ENCODE peak calls at places on chromosomes 2 and 18, in five cellular contexts. K, Z, O, T and Y are unnamed samples.

GRCh38 chr2:230953843-230954242 is 28.8 kb upstream of the GPR55 start:
- DNase-seq in T (no peak), K (no peak), O (no peak), Z (no peak), Y (no peak)

GRCh38 chr2:207395535-207396251 is 134.1 kb upstream of the CREB1 start:
- DNase-seq in T (no peak), Z (no peak), O (peak), K (no peak), Y (no peak)

GRCh38 chr2:221388891-221389290 is 183.2 kb downstream of the EPHA4 start:
- DNase-seq in K (no peak), O (no peak), T (no peak), Z (no peak), Y (no peak)

GRCh38 chr18:58891753-58892152 is 27.1 kb downstream of the ZNF532 start:
- DNase-seq in Z (no peak), T (no peak), K (no peak), O (no peak), Y (no peak)

GRCh38 chr18:31878358-31878757 is 64.6 kb downstream of the TRAPPC8 start:
- DNase-seq in T (no peak), K (no peak), O (no peak), Z (no peak), Y (no peak)

GRCh38 chr2:18752667-18753422 is 163.5 kb upstream of the NT5C1B start:
- DNase-seq in O (no peak), T (no peak), Z (peak), K (no peak), Y (no peak)

GRCh38 chr2:9554841-9555337 is 741 bp downstream of the ADAM17 start:
- DNase-seq in O (peak), Z (peak), T (peak), K (peak), Y (no peak)

GRCh38 chr2:201233192-201234166 is 26.9 kb upstream of the CASP8 start:
- DNase-seq in K (no peak), O (no peak), Z (peak), T (peak), Y (peak)

GRCh38 chr2:7773362-7773973 is 856.3 kb downstream of the RNF144A start:
- DNase-seq in T (no peak), K (no peak), Z (no peak), O (no peak), Y (no peak)

GRCh38 chr18:32688821-32689220 is 84.0 kb downstream of the KLHL14 start:
- DNase-seq in K (no peak), O (no peak), T (no peak), Z (no peak), Y (no peak)

GRCh38 chr2:222311978-222312738 is 13.4 kb upstream of the PAX3 start:
- DNase-seq in Z (no peak), T (no peak), O (no peak), K (no peak), Y (no peak)

GRCh38 chr2:225122007-225122406 is 79.7 kb upstream of the DOCK10 start:
- DNase-seq in T (no peak), O (no peak), Z (no peak), K (no peak), Y (no peak)

GRCh38 chr18:10787293-10787901 is 261.6 kb downstream of the NAPG start:
- DNase-seq in T (peak), Z (peak), O (peak), K (peak), Y (peak)

GRCh38 chr2:5692561-5693287 is 540 bp downstream of the SOX11 start:
- DNase-seq in O (peak), Z (peak), T (peak), K (no peak), Y (no peak)

GRCh38 chr2:38505779-38506178 is 96.9 kb downstream of the HNRNPLL start:
- DNase-seq in T (peak), Z (peak), K (no peak), O (peak), Y (peak)

GRCh38 chr2:61670591-61671503 is 132.7 kb upstream of the XPO1 start:
- DNase-seq in K (peak), T (peak), Z (peak), O (peak), Y (no peak)

GRCh38 chr2:84300030-84301029 is 158.8 kb downstream of the SUCLG1 start:
- DNase-seq in O (no peak), K (no peak), Z (no peak), T (no peak), Y (no peak)

GRCh38 chr2:30236591-30237245 is 5.4 kb downstream of the LBH start:
- DNase-seq in K (no peak), Z (no peak), T (no peak), O (no peak), Y (no peak)

GRCh38 chr18:34758378-34758948 is 48.4 kb downstream of the DTNA start:
- DNase-seq in T (no peak), O (no peak), Z (no peak), K (no peak), Y (no peak)
- H3K27ac ChIP-seq in T (no peak), O (no peak), Z (no peak), K (no peak), Y (no peak)

GRCh38 chr2:241272298-241272721 is 43.2 kb downstream of the HDLBP start:
- DNase-seq in T (no peak), K (no peak), O (no peak), Z (peak), Y (peak)

GRCh38 chr2:241271641-241272297 is 43.7 kb downstream of the HDLBP start:
- DNase-seq in T (peak), O (peak), Z (peak), K (peak), Y (peak)

GRCh38 chr2:241269707-241270520 is 45.6 kb downstream of the HDLBP start:
- DNase-seq in K (no peak), Z (no peak), T (no peak), O (no peak), Y (no peak)

GRCh38 chr2:241268716-241269445 is 46.6 kb downstream of the HDLBP start:
- DNase-seq in O (peak), Z (no peak), K (no peak), T (no peak), Y (no peak)

GRCh38 chr2:241270531-241270930 is 44.9 kb downstream of the HDLBP start:
- DNase-seq in O (no peak), Z (no peak), T (no peak), K (no peak), Y (no peak)
- H3K27ac ChIP-seq in O (no peak), Z (no peak), T (no peak), K (no peak), Y (no peak)

DNA sequence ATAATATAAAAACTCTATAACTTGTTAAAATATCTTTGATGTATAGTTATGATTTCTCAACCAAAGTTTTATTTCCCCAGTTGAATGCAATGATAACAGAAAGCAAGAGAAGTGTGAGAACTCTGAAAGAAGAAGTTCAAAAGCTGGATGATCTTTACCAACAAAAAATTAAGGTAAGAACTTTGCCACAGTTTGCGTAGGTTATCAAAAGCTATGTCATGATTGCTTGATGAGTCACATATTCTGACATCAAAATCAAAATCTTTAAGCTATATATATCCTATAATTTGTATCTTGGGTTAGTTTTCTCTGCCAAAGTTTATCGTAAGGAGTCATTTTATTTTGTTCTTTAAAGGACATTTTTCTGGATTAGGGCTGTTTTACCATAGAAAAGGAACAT is 35.0 kb downstream of the NDC80 start:
- DNase-seq in Z (no peak), K (no peak), O (no peak), T (no peak), Y (no peak)
- H3K27ac ChIP-seq in Z (no peak), K (no peak), O (no peak), T (no peak), Y (no peak)

GRCh38 chr2:239251971-239252370 is 148.8 kb downstream of the HDAC4 start:
- DNase-seq in T (no peak), Z (no peak), O (no peak), K (no peak), Y (no peak)

GRCh38 chr2:239249781-239250180 is 151.0 kb downstream of the HDAC4 start:
- DNase-seq in T (peak), O (peak), Z (peak), K (no peak), Y (peak)

GRCh38 chr2:239249048-239249447 is 151.8 kb downstream of the HDAC4 start:
- DNase-seq in T (no peak), O (no peak), K (no peak), Z (no peak), Y (peak)

GRCh38 chr2:239252433-239253200 is 148.2 kb downstream of the HDAC4 start:
- DNase-seq in K (no peak), O (no peak), T (peak), Z (peak), Y (no peak)

DNA sequence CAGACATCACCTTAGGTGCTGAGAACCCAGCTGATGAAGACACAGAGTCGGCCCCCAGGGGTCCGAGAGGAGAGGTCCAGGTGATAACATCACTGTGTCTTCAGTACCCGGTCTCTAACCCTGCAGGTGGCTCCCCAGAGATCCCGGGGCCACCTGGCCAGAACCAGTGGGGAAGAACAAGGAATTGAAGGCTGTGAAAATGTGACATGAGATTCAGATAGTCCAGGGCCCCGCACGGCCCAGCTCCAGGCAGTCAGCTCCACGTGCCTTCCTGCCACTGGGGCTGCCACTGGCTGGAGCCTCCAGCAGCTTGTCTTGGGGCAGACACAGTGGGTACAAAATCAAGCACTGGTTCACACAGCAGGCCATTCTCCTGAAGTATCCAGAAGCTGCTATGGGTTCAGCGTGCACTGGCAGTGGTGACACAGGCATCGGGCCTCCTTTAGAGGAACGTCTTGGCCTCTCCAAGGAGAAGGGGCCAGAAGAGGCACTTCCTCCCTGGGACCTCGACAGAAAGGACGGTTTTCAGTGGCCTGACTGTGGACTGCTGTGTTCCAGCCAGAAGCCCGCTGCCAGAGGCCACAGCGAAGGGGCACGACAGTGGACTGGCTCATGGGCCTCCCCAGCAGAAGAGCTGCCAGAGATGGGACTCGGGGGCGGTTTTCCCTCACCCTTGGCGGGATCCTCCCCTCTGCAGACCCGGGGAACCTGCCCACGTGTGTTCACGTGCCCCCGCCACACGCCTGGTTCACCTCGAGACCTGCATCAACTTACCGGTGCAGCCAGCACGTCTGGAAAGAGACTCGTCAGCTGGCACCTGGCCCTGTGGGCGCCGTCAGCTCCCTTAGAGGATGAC is 150.4 kb downstream of the HDAC4 start:
- DNase-seq in O (no peak), T (no peak), Z (no peak), K (no peak), Y (no peak)
- H3K27ac ChIP-seq in O (no peak), T (peak), Z (no peak), K (peak), Y (no peak)

GRCh38 chr2:26119521-26119920 is 53.4 kb upstream of the GAREM2 start:
- DNase-seq in Z (no peak), O (no peak), T (no peak), K (no peak), Y (no peak)
- H3K27ac ChIP-seq in Z (no peak), O (no peak), T (no peak), K (no peak), Y (no peak)

GRCh38 chr2:131015764-131016163 is 77.5 kb downstream of the FAM168B start:
- DNase-seq in Z (no peak), T (no peak), K (no peak), O (no peak), Y (no peak)
- H3K27ac ChIP-seq in Z (no peak), T (no peak), K (no peak), O (no peak), Y (no peak)

DNA sequence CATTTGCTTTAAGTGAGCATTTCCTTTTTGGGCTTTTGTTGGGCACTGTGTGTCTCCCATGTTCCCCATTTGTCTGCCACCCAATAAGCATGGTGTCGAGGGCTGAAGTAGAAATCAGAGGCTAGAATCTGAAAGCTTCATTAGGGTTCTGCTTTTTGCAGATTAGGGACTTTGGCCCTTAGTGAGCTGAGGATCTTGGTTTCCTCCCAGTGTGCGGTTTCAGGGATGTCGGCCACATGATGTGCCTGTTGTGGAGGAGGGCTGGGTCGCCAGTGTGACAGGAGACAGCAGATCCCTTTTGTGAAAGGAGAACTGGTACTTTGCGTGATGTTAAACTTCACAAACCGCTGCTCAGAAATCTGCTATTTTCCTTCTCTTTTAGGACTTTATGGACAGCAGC is 41.1 kb downstream of the PLEKHB2 start:
- DNase-seq in T (no peak), Z (no peak), O (no peak), K (no peak), Y (no peak)
- H3K27ac ChIP-seq in T (no peak), Z (no peak), O (no peak), K (no peak), Y (no peak)

GRCh38 chr2:158931577-158931976 is 36.9 kb upstream of the TANC1 start:
- DNase-seq in T (no peak), O (peak), Z (peak), K (no peak), Y (no peak)
- H3K27ac ChIP-seq in T (no peak), O (peak), Z (no peak), K (no peak), Y (no peak)

GRCh38 chr2:215522237-215522636 is 86.4 kb upstream of the FN1 start:
- DNase-seq in Z (peak), O (no peak), T (no peak), K (no peak), Y (no peak)
- H3K27ac ChIP-seq in Z (no peak), O (no peak), T (no peak), K (no peak), Y (no peak)